ENCODE peak calls at places on chromosomes 12 and 14, in five cellular contexts. Y, U, D, X and S are unnamed samples. For H3K4me1, the result is how much of the 10 kb centered on the place peaks cover.

GRCh38 chr12:51205350-51205749 is 12.5 kb downstream of the POU6F1 start:
- DNase-seq in Y (no peak), D (no peak), X (no peak), U (no peak), S (no peak)

GRCh38 chr14:50001146-50001998 is 108.5 kb downstream of the ARF6 start:
- DNase-seq in U (peak), Y (peak), X (peak), D (no peak), S (no peak)

GRCh38 chr14:103879570-103880333 is 32.4 kb upstream of the PPP1R13B start:
- DNase-seq in U (no peak), D (no peak), X (peak), Y (peak), S (no peak)

GRCh38 chr14:20807304-20807956 is 4.8 kb upstream of the RNASE1 start:
- DNase-seq in Y (no peak), D (no peak), U (no peak), X (no peak), S (no peak)

GRCh38 chr12:124232654-124232987 is 62.3 kb upstream of the RFLNA start:
- DNase-seq in D (no peak), U (no peak), Y (no peak), X (no peak), S (no peak)

GRCh38 chr12:111842556-111843396 is 748 bp downstream of the MAPKAPK5 start:
- DNase-seq in D (no peak), Y (no peak), X (peak), U (no peak), S (no peak)

GRCh38 chr14:56081139-56081538 is 37.1 kb upstream of the PELI2 start:
- DNase-seq in X (peak), D (no peak), Y (no peak), U (peak), S (no peak)

GRCh38 chr12:118318703-118319102 is 54.0 kb downstream of the TAOK3 start:
- DNase-seq in X (no peak), D (no peak), U (no peak), Y (no peak), S (no peak)

GRCh38 chr12:1103632-1104031 is 112.6 kb downstream of the ERC1 start:
- DNase-seq in Y (no peak), U (no peak), X (no peak), D (no peak), S (no peak)

GRCh38 chr12:122395319-122395718 is 27.1 kb downstream of the CLIP1 start:
- DNase-seq in U (peak), Y (no peak), D (no peak), X (peak), S (no peak)

GRCh38 chr14:50821471-50822464 is 9.2 kb downstream of the NIN start:
- DNase-seq in X (no peak), U (no peak), Y (no peak), D (no peak), S (no peak)

GRCh38 chr12:108825205-108825950 is 32.0 kb downstream of the SSH1 start:
- DNase-seq in X (no peak), U (peak), D (no peak), Y (no peak), S (no peak)

GRCh38 chr12:1083888-1084262 is 92.9 kb downstream of the ERC1 start:
- DNase-seq in X (peak), Y (no peak), D (no peak), U (peak), S (no peak)

GRCh38 chr12:26791328-26791791 is 41.6 kb downstream of the ITPR2 start:
- DNase-seq in X (no peak), U (peak), Y (no peak), D (no peak), S (no peak)

GRCh38 chr12:114936148-114937099 is 252.4 kb upstream of the TBX3 start:
- DNase-seq in X (peak), U (peak), Y (no peak), D (no peak), S (no peak)

GRCh38 chr12:58893421-58893986 is 26.8 kb downstream of the LRIG3 start:
- DNase-seq in Y (no peak), U (peak), D (no peak), X (no peak), S (no peak)

GRCh38 chr12:124436366-124436765 is 131.0 kb downstream of the NCOR2 start:
- DNase-seq in U (peak), Y (no peak), D (no peak), X (peak), S (no peak)

GRCh38 chr14:102493585-102493984 is 16.0 kb downstream of the ANKRD9 start:
- DNase-seq in U (no peak), D (no peak), Y (peak), X (no peak), S (no peak)

GRCh38 chr14:99574099-99574880 is 29.7 kb downstream of the CCDC85C start:
- DNase-seq in D (peak), X (peak), U (peak), Y (peak), S (peak)

GRCh38 chr14:86942939-86943338 is 1050.0 kb downstream of the GALC start:
- DNase-seq in D (no peak), U (no peak), Y (no peak), X (peak), S (no peak)

GRCh38 chr12:112327209-112327930 is 54.9 kb downstream of the HECTD4 start:
- DNase-seq in X (no peak), U (no peak), D (no peak), Y (no peak), S (no peak)

GRCh38 chr12:116336542-116337065 is 59.1 kb upstream of the MED13L start:
- DNase-seq in U (peak), X (no peak), Y (no peak), D (no peak), S (no peak)

GRCh38 chr12:71746983-71747611 is 7.6 kb upstream of the RAB21 start:
- DNase-seq in X (peak), Y (peak), D (no peak), U (peak), S (no peak)

GRCh38 chr14:65170768-65171251 is 68.5 kb upstream of the MAX start:
- DNase-seq in D (no peak), U (peak), X (peak), Y (peak), S (no peak)

GRCh38 chr12:68568878-68569569 is 41.7 kb upstream of the RAP1B start:
- DNase-seq in D (no peak), U (no peak), X (no peak), Y (no peak), S (no peak)

GRCh38 chr14:90850487-90850886 is 34.3 kb upstream of the TTC7B start:
- DNase-seq in X (peak), Y (peak), U (peak), D (peak), S (no peak)

GRCh38 chr12:110270125-110270962 is 10.7 kb upstream of the ATP2A2 start:
- DNase-seq in U (peak), D (no peak), X (peak), Y (no peak), S (no peak)

GRCh38 chr14:70822706-70823185 is 13.4 kb upstream of the MAP3K9 start:
- DNase-seq in D (peak), X (peak), U (peak), Y (peak), S (peak)

GRCh38 chr14:52918486-52918885 is 32.4 kb downstream of the FERMT2 start:
- DNase-seq in X (no peak), Y (no peak), U (peak), D (no peak), S (no peak)

GRCh38 chr12:9895215-9895971 is 14.1 kb downstream of the KLRF2 start:
- DNase-seq in D (no peak), U (no peak), Y (no peak), X (peak), S (no peak)

DNA sequence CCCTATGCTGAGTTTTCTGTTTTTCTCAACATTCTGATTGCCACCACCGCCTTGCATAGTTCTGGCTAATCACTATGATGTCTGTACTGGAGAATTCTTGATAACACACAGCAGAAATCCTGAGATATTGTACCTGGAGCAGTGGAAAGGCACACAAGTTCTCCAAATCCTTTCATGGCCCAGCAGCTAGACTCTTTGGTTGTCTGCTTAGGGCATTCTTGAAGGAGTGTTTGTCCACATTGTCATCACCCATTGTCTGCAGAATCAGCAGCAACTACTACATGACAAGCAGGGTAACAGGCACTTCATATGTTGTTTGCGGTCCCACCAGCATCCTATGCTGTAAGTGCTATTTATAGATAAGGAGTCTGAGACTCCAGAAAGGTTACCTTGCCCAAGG is 128.9 kb downstream of the DAAM1 start:
- DNase-seq in Y (no peak), D (no peak), X (no peak), U (no peak), S (no peak)
- H3K4me1 ChIP-seq in Y (under half), D (under half), X (under half), U (under half), S (under half)

DNA sequence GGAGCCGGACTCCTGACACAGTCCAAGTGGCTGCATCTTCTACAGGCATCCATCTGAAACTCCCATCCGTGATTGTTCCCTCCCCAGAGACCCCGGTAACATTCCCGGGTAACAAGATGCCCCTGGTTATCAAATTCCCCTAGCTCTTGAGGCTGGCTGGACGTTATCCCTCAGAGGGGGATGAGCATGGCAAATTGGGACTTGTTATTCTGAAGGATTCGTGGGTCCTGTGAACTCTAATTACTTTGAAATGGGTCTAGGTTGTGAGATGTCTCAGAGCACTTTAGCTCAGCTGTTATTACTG is 642 bp upstream of the PAN2 start:
- DNase-seq in U (no peak), Y (no peak), X (no peak), D (no peak), S (no peak)
- H2AK5ac ChIP-seq in U (peak), Y (no peak), X (peak), D (no peak), S (peak)

GRCh38 chr14:77026166-77026929 is 2.2 kb downstream of the IRF2BPL start:
- DNase-seq in D (no peak), Y (no peak), U (peak), X (peak), S (peak)
- H3K4me1 ChIP-seq in D (under half), Y (under half), U (under half), X (under half), S (under half)

GRCh38 chr12:73235387-73235786 is 963.2 kb downstream of the TRHDE start:
- DNase-seq in X (no peak), D (no peak), Y (no peak), U (no peak), S (no peak)
- H2AK5ac ChIP-seq in X (no peak), D (no peak), Y (no peak), U (no peak), S (peak)

DNA sequence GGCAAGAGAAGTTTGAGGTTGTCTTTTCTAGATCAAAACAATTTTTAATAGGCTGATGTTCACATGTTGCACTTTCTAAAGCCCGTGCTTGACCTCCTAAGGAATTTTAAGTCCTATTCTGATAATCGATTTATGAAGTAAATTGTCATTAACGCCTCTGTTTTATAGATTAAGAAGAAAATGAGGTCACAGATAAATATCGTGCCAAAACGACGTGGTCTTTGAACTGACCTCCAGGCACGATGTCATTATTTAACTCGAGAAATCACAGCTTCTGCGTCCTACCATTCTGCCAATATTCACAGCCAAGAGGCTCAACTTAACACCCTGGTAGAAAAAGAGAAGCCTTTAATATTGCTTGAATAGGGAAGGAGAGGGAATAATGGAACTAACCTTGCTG is 862 bp upstream of the EEA1 start:
- DNase-seq in X (no peak), D (no peak), U (no peak), Y (no peak), S (no peak)
- H3K4me1 ChIP-seq in X (under half), D (under half), U (under half), Y (under half), S (under half)

GRCh38 chr12:105107497-105108371 is at the start of gene WASHC4:
- DNase-seq in X (peak), Y (peak), D (peak), U (peak), S (peak)
- H2AK5ac ChIP-seq in X (no peak), Y (no peak), D (no peak), U (peak), S (no peak)

GRCh38 chr14:94462219-94462551 is 9.6 kb upstream of the SERPINA11 start:
- DNase-seq in Y (peak), X (no peak), U (no peak), D (no peak), S (no peak)

GRCh38 chr14:94464290-94464689 is 11.7 kb upstream of the SERPINA11 start:
- DNase-seq in Y (peak), D (no peak), X (no peak), U (no peak), S (no peak)

GRCh38 chr14:94465042-94465441 is 11.0 kb downstream of the SERPINA9 start:
- DNase-seq in U (no peak), Y (peak), D (no peak), X (no peak), S (no peak)

GRCh38 chr14:94461526-94462218 is 9.1 kb upstream of the SERPINA11 start:
- DNase-seq in U (no peak), D (no peak), X (no peak), Y (peak), S (no peak)

GRCh38 chr14:94462763-94463572 is 10.4 kb upstream of the SERPINA11 start:
- DNase-seq in Y (peak), U (no peak), D (no peak), X (no peak), S (no peak)
- H3K4me1 ChIP-seq in Y (under half), U (under half), D (under half), X (under half), S (under half)

GRCh38 chr12:104010121-104010520 is 39.9 kb downstream of the GLT8D2 start:
- DNase-seq in Y (no peak), X (no peak), U (no peak), D (no peak), S (no peak)
- H2AK5ac ChIP-seq in Y (no peak), X (no peak), U (peak), D (no peak), S (no peak)

GRCh38 chr12:6780573-6780972 is 8.3 kb downstream of the LAG3 start:
- DNase-seq in Y (no peak), X (no peak), U (no peak), D (no peak), S (no peak)

GRCh38 chr12:6778571-6779550 is 6.5 kb downstream of the LAG3 start:
- DNase-seq in X (peak), Y (peak), U (peak), D (peak), S (peak)

GRCh38 chr12:6777386-6777785 is 5.1 kb downstream of the LAG3 start:
- DNase-seq in D (no peak), U (no peak), Y (no peak), X (no peak), S (no peak)

GRCh38 chr12:6779667-6780459 is 7.5 kb downstream of the LAG3 start:
- DNase-seq in D (no peak), X (no peak), U (no peak), Y (no peak), S (no peak)

DNA sequence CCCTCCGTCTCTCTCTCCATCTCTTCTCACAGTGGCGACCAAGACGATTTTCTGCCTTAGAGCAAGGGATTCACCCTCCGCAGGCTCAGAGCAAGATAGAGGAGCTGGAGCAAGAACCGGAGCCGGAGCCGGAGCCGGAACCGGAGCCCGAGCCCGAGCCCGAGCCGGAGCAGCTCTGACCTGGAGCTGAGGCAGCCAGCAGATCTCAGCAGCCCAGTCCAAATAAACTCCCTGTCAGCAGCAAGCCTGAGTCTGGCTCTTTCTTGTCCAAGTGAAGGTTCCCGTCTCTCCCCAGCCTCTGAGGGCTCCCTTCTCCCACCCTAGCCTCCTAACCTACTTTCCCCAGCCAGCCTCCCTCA is 5.9 kb downstream of the LAG3 start:
- DNase-seq in X (peak), U (no peak), D (no peak), Y (peak), S (no peak)
- H3K4me1 ChIP-seq in X (under half), U (under half), D (under half), Y (under half), S (under half)

GRCh38 chr14:68794856-68795601 is 2.2 kb upstream of the ZFP36L1 start:
- DNase-seq in U (peak), X (peak), D (no peak), Y (no peak), S (no peak)
- H2AK5ac ChIP-seq in U (peak), X (peak), D (peak), Y (no peak), S (peak)